ENCODE peak calls at places on chromosomes 11 and 22, in ten cellular contexts. M, R, G, E, V, X, Z, T, K and C are unnamed samples.
A peak's percentile ranks its signal among the peaks of the same experiment; 100 is the strongest.

GRCh38 chr11:115610908-115611307 is 106.7 kb upstream of the CADM1 start:
- DNase-seq in M (no peak), R (no peak), G (no peak), E (no peak), V (no peak), X (no peak), Z (no peak), T (no peak), K (no peak), C (no peak)

GRCh38 chr11:78432058-78432515 is 14.5 kb upstream of the GAB2 start:
- DNase-seq in M (no peak), R (peak; percentile 17), G (peak; percentile 42), E (no peak), V (no peak), X (peak; percentile 35), Z (no peak), T (peak; percentile 25), K (no peak), C (peak; percentile 51)

GRCh38 chr22:24727218-24727851 is 47.2 kb downstream of the PIWIL3 start:
- DNase-seq in M (peak; percentile 10), R (no peak), G (no peak), E (no peak), V (no peak), X (no peak), Z (no peak), T (peak; percentile 76), K (peak; percentile 68), C (peak; percentile 97)

GRCh38 chr11:17845431-17845881 is 110.9 kb downstream of the KCNC1 start:
- DNase-seq in M (no peak), R (no peak), G (no peak), E (no peak), V (no peak), X (no peak), Z (no peak), T (no peak), K (peak; percentile 74), C (no peak)

GRCh38 chr22:27491888-27492287 is 309.7 kb downstream of the MN1 start:
- DNase-seq in M (no peak), R (no peak), G (no peak), E (no peak), V (no peak), X (no peak), Z (no peak), T (no peak), K (no peak), C (no peak)

GRCh38 chr11:63802637-63803414 is 10.4 kb upstream of the SPINDOC start:
- DNase-seq in M (peak; percentile 45), R (no peak), G (no peak), E (no peak), V (peak; percentile 89), X (peak; percentile 81), Z (no peak), T (peak; percentile 84), K (peak; percentile 45), C (no peak)

GRCh38 chr11:58905716-58906547 is 33.4 kb upstream of the GLYATL1 start:
- DNase-seq in M (no peak), R (peak; percentile 64), G (peak; percentile 85), E (no peak), V (peak; percentile 35), X (peak; percentile 97), Z (no peak), T (no peak), K (peak; percentile 68), C (peak; percentile 39)

GRCh38 chr22:32979606-32980005 is 78.6 kb downstream of the SYN3 start:
- DNase-seq in M (no peak), R (no peak), G (no peak), E (no peak), V (no peak), X (no peak), Z (no peak), T (no peak), K (no peak), C (no peak)